ENCODE peak calls at places on chromosomes 16 and 17, in five cellular contexts. C, E, T, L and G are unnamed samples.

GRCh38 chr16:69469807-69470561 is 45.6 kb downstream of the CYB5B start:
- DNase-seq in C (no peak), E (peak; percentile 37), T (no peak), L (no peak), G (no peak)

GRCh38 chr16:10608687-10609409 is 28.4 kb upstream of the EMP2 start:
- DNase-seq in C (no peak), E (no peak), T (no peak), L (no peak), G (no peak)

GRCh38 chr16:10770907-10771306 is 27.3 kb downstream of the NUBP1 start:
- DNase-seq in C (no peak), E (no peak), T (no peak), L (no peak), G (no peak)

GRCh38 chr16:58678716-58679115 is 5.9 kb downstream of the SLC38A7 start:
- DNase-seq in C (no peak), E (no peak), T (no peak), L (peak; percentile 68), G (no peak)

GRCh38 chr16:13453938-13454553 is 465.9 kb upstream of the ERCC4 start:
- DNase-seq in C (no peak), E (peak; percentile 25), T (no peak), L (no peak), G (peak; percentile 55)

GRCh38 chr16:27377666-27378485 is 24.1 kb upstream of the IL21R start:
- DNase-seq in C (no peak), E (no peak), T (no peak), L (peak; percentile 28), G (no peak)

GRCh38 chr16:88422733-88423447 is 30.2 kb upstream of the ZFPM1 start:
- DNase-seq in C (no peak), E (no peak), T (no peak), L (no peak), G (no peak)

GRCh38 chr16:21952793-21953540 is at the start of gene UQCRC2:
- DNase-seq in C (peak; percentile 78), E (peak; percentile 87), T (peak; percentile 91), L (peak; percentile 92), G (peak; percentile 93)

GRCh38 chr17:50219345-50219744 is 17.9 kb upstream of the COL1A1 start:
- DNase-seq in C (no peak), E (no peak), T (peak; percentile 85), L (no peak), G (peak; percentile 90)

GRCh38 chr17:30950669-30951399 is 20.0 kb upstream of the RNF135 start:
- DNase-seq in C (no peak), E (no peak), T (peak; percentile 65), L (peak; percentile 80), G (peak; percentile 59)

GRCh38 chr17:63966646-63967265 is 6.0 kb downstream of the SCN4A start:
- DNase-seq in C (no peak), E (peak; percentile 26), T (no peak), L (no peak), G (no peak)

GRCh38 chr17:48973806-48974205 is 5.4 kb upstream of the GIP start:
- DNase-seq in C (no peak), E (no peak), T (no peak), L (no peak), G (no peak)